ENCODE peak calls at places on chromosome 2, in ten cellular contexts. One of them, this sample, is unnamed.
A peak's percentile ranks its signal among the peaks of the same experiment; 100 is the strongest.

GRCh38 chr2:127175821-127176354 is 44.2 kb downstream of the CYP27C1 start:
- DNase-seq in keratinocyte: no peak
- DNase-seq in endodermal cell: peak; percentile 44
- DNase-seq in left ventricle myocardium inferior: no peak
- DNase-seq in A673: no peak
- DNase-seq in cardiac muscle cell: no peak
- DNase-seq in tibial nerve: peak; percentile 52
- DNase-seq in adrenal gland: no peak
- DNase-seq in upper lobe of right lung: no peak
- DNase-seq in psoas muscle: no peak
- DNase-seq in this sample: no peak

GRCh38 chr2:43657241-43657640 is 19.0 kb downstream of the C1GALT1C1L start:
- DNase-seq in keratinocyte: no peak
- DNase-seq in endodermal cell: no peak
- DNase-seq in left ventricle myocardium inferior: no peak
- DNase-seq in A673: no peak
- DNase-seq in cardiac muscle cell: no peak
- DNase-seq in tibial nerve: no peak
- DNase-seq in adrenal gland: no peak
- DNase-seq in upper lobe of right lung: no peak
- DNase-seq in psoas muscle: no peak
- DNase-seq in this sample: no peak

GRCh38 chr2:235330775-235331438 is 162.9 kb upstream of the AGAP1 start:
- DNase-seq in keratinocyte: peak; percentile 40
- DNase-seq in endodermal cell: no peak
- DNase-seq in left ventricle myocardium inferior: no peak
- DNase-seq in A673: peak; percentile 82
- DNase-seq in cardiac muscle cell: no peak
- DNase-seq in tibial nerve: no peak
- DNase-seq in adrenal gland: peak; percentile 63
- DNase-seq in upper lobe of right lung: no peak
- DNase-seq in psoas muscle: no peak
- DNase-seq in this sample: no peak

GRCh38 chr2:48952071-48952604 is 196.6 kb upstream of the LHCGR start:
- DNase-seq in keratinocyte: no peak
- DNase-seq in endodermal cell: no peak
- DNase-seq in left ventricle myocardium inferior: no peak
- DNase-seq in A673: peak; percentile 14
- DNase-seq in cardiac muscle cell: no peak
- DNase-seq in tibial nerve: no peak
- DNase-seq in adrenal gland: no peak
- DNase-seq in upper lobe of right lung: no peak
- DNase-seq in psoas muscle: no peak
- DNase-seq in this sample: no peak

GRCh38 chr2:61419129-61419528 is 51.8 kb downstream of the USP34 start:
- DNase-seq in keratinocyte: no peak
- DNase-seq in endodermal cell: no peak
- DNase-seq in left ventricle myocardium inferior: no peak
- DNase-seq in A673: no peak
- DNase-seq in cardiac muscle cell: no peak
- DNase-seq in tibial nerve: no peak
- DNase-seq in adrenal gland: no peak
- DNase-seq in upper lobe of right lung: no peak
- DNase-seq in psoas muscle: no peak
- DNase-seq in this sample: no peak

GRCh38 chr2:30446602-30447148 is 371 bp upstream of the LCLAT1 start:
- DNase-seq in keratinocyte: no peak
- DNase-seq in endodermal cell: no peak
- DNase-seq in left ventricle myocardium inferior: no peak
- DNase-seq in A673: no peak
- DNase-seq in cardiac muscle cell: no peak
- DNase-seq in tibial nerve: no peak
- DNase-seq in adrenal gland: no peak
- DNase-seq in upper lobe of right lung: no peak
- DNase-seq in psoas muscle: no peak
- DNase-seq in this sample: no peak

GRCh38 chr2:102051659-102052366 is 60.1 kb downstream of the IL1R2 start:
- DNase-seq in keratinocyte: no peak
- DNase-seq in endodermal cell: no peak
- DNase-seq in left ventricle myocardium inferior: no peak
- DNase-seq in A673: no peak
- DNase-seq in cardiac muscle cell: no peak
- DNase-seq in tibial nerve: peak; percentile 49
- DNase-seq in adrenal gland: no peak
- DNase-seq in upper lobe of right lung: no peak
- DNase-seq in psoas muscle: peak; percentile 34
- DNase-seq in this sample: no peak

GRCh38 chr2:231680284-231680991 is 27.9 kb upstream of the PTMA start:
- DNase-seq in keratinocyte: no peak
- DNase-seq in endodermal cell: peak; percentile 96
- DNase-seq in left ventricle myocardium inferior: no peak
- DNase-seq in A673: no peak
- DNase-seq in cardiac muscle cell: no peak
- DNase-seq in tibial nerve: no peak
- DNase-seq in adrenal gland: peak; percentile 23
- DNase-seq in upper lobe of right lung: peak; percentile 79
- DNase-seq in psoas muscle: peak; percentile 39
- DNase-seq in this sample: no peak

GRCh38 chr2:218896501-218897393 is 16.1 kb downstream of the WNT10A start:
- DNase-seq in keratinocyte: peak; percentile 81
- DNase-seq in endodermal cell: peak; percentile 80
- DNase-seq in left ventricle myocardium inferior: no peak
- DNase-seq in A673: peak; percentile 48
- DNase-seq in cardiac muscle cell: no peak
- DNase-seq in tibial nerve: no peak
- DNase-seq in adrenal gland: no peak
- DNase-seq in upper lobe of right lung: no peak
- DNase-seq in psoas muscle: no peak
- DNase-seq in this sample: no peak

GRCh38 chr2:23653326-23653725 is 268.3 kb downstream of the KLHL29 start:
- DNase-seq in keratinocyte: no peak
- DNase-seq in endodermal cell: no peak
- DNase-seq in left ventricle myocardium inferior: no peak
- DNase-seq in A673: no peak
- DNase-seq in cardiac muscle cell: no peak
- DNase-seq in tibial nerve: no peak
- DNase-seq in adrenal gland: peak; percentile 45
- DNase-seq in upper lobe of right lung: no peak
- DNase-seq in psoas muscle: no peak
- DNase-seq in this sample: no peak
- TF ChIP-seq CTCF in keratinocyte: no peak
- TF ChIP-seq CTCF in endodermal cell: no peak
- TF ChIP-seq CTCF in left ventricle myocardium inferior: no peak
- TF ChIP-seq CTCF in A673: no peak
- TF ChIP-seq CTCF in cardiac muscle cell: no peak
- TF ChIP-seq CTCF in tibial nerve: no peak
- TF ChIP-seq CTCF in adrenal gland: no peak
- TF ChIP-seq CTCF in upper lobe of right lung: no peak
- TF ChIP-seq CTCF in psoas muscle: no peak
- TF ChIP-seq CTCF in this sample: no peak

GRCh38 chr2:10832228-10832936 is 19.8 kb upstream of the PDIA6 start:
- DNase-seq in keratinocyte: peak; percentile 15
- DNase-seq in endodermal cell: peak; percentile 97
- DNase-seq in left ventricle myocardium inferior: peak; percentile 79
- DNase-seq in A673: peak; percentile 86
- DNase-seq in cardiac muscle cell: peak; percentile 90
- DNase-seq in tibial nerve: peak; percentile 60
- DNase-seq in adrenal gland: peak; percentile 84
- DNase-seq in upper lobe of right lung: peak; percentile 91
- DNase-seq in psoas muscle: peak; percentile 75
- DNase-seq in this sample: peak; percentile 77
- H3K27me3 ChIP-seq in keratinocyte: peaks cover 10% of the 10 kb centered on the region
- H3K27me3 ChIP-seq in endodermal cell: peaks cover 18% of the 10 kb centered on the region
- H3K27me3 ChIP-seq in left ventricle myocardium inferior: peaks cover 70% of the 10 kb centered on the region
- H3K27me3 ChIP-seq in A673: peaks cover 2% of the 10 kb centered on the region
- H3K27me3 ChIP-seq in cardiac muscle cell: peaks cover 3% of the 10 kb centered on the region
- H3K27me3 ChIP-seq in tibial nerve: peaks cover 40% of the 10 kb centered on the region
- H3K27me3 ChIP-seq in adrenal gland: peaks cover 3% of the 10 kb centered on the region
- H3K27me3 ChIP-seq in upper lobe of right lung: peaks cover 39% of the 10 kb centered on the region
- H3K27me3 ChIP-seq in psoas muscle: peaks cover 14% of the 10 kb centered on the region
- H3K27me3 ChIP-seq in this sample: peaks cover 7% of the 10 kb centered on the region

DNA sequence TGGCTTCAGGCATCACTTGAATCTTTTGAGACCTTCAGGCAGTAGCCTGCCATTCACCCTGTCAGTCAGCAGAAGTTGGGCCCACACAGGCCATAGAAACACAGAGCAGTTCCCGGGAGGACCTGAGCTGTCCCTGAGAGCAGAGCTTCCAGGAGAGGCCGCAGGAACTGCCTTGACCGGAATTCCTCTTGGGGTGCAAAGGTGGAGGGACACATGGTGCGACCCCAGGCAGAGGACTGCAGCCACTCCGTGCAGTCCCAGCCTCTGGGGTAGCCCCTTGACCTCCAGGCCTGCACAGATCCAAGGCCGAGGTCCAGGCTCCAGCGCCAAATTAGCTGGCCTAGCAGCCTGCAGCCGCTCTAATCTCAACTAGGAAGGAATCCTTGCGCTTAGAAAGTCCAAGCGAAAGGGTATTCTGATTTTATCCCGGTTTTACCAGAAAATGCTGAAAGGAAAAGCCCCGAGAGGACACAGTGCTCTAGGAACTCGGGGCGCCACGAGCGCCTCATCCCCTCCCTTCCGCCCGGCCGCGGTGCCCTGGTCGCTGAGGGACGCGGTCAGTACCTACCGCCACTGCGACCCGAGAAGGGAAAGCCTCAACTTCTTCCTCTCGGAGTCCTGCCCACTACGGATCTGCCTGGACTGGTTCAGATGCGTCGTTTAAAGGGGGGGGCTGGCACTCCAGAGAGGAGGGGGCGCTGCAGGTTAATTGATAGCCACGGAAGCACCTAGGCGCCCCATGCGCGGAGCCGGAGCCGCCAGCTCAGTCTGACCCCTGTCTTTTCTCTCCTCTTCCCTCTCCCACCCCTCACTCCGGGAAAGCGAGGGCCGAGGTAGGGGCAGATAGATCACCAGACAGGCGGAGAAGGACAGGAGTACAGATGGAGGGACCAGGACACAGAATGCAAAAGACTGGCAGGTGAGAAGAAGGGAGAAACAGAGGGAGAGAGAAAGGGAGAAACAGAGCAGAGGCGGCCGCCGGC is 5.4 kb downstream of the SIX2 start:
- DNase-seq in keratinocyte: no peak
- DNase-seq in endodermal cell: peak; percentile 71
- DNase-seq in left ventricle myocardium inferior: no peak
- DNase-seq in A673: no peak
- DNase-seq in cardiac muscle cell: peak; percentile 25
- DNase-seq in tibial nerve: no peak
- DNase-seq in adrenal gland: no peak
- DNase-seq in upper lobe of right lung: no peak
- DNase-seq in psoas muscle: no peak
- DNase-seq in this sample: no peak
- H3K4me3 ChIP-seq in keratinocyte: no peak overlapping the region
- H3K4me3 ChIP-seq in endodermal cell: peak overlapping the region; percentile 78
- H3K4me3 ChIP-seq in left ventricle myocardium inferior: peak overlapping the region; percentile 49
- H3K4me3 ChIP-seq in A673: no peak overlapping the region
- H3K4me3 ChIP-seq in cardiac muscle cell: peak overlapping the region; percentile 11
- H3K4me3 ChIP-seq in tibial nerve: no peak overlapping the region
- H3K4me3 ChIP-seq in adrenal gland: no peak overlapping the region
- H3K4me3 ChIP-seq in upper lobe of right lung: peak overlapping the region; percentile 14
- H3K4me3 ChIP-seq in psoas muscle: no peak overlapping the region
- H3K4me3 ChIP-seq in this sample: peak overlapping the region; percentile 27

GRCh38 chr2:195304310-195304709 is 352.7 kb upstream of the SLC39A10 start:
- DNase-seq in keratinocyte: no peak
- DNase-seq in endodermal cell: peak; percentile 76
- DNase-seq in left ventricle myocardium inferior: no peak
- DNase-seq in A673: peak; percentile 56
- DNase-seq in cardiac muscle cell: no peak
- DNase-seq in tibial nerve: no peak
- DNase-seq in adrenal gland: peak; percentile 25
- DNase-seq in upper lobe of right lung: no peak
- DNase-seq in psoas muscle: no peak
- DNase-seq in this sample: no peak
- TF ChIP-seq CTCF in keratinocyte: no peak
- TF ChIP-seq CTCF in endodermal cell: peak; percentile 77
- TF ChIP-seq CTCF in left ventricle myocardium inferior: no peak
- TF ChIP-seq CTCF in A673: peak; percentile 62
- TF ChIP-seq CTCF in cardiac muscle cell: no peak
- TF ChIP-seq CTCF in tibial nerve: no peak
- TF ChIP-seq CTCF in adrenal gland: no peak
- TF ChIP-seq CTCF in upper lobe of right lung: no peak
- TF ChIP-seq CTCF in psoas muscle: no peak
- TF ChIP-seq CTCF in this sample: no peak

GRCh38 chr2:19360266-19360665 is 1.8 kb upstream of the OSR1 start:
- DNase-seq in keratinocyte: no peak
- DNase-seq in endodermal cell: no peak
- DNase-seq in left ventricle myocardium inferior: no peak
- DNase-seq in A673: no peak
- DNase-seq in cardiac muscle cell: no peak
- DNase-seq in tibial nerve: no peak
- DNase-seq in adrenal gland: no peak
- DNase-seq in upper lobe of right lung: no peak
- DNase-seq in psoas muscle: no peak
- DNase-seq in this sample: no peak

GRCh38 chr2:19359021-19359357 is 566 bp upstream of the OSR1 start:
- DNase-seq in keratinocyte: no peak
- DNase-seq in endodermal cell: no peak
- DNase-seq in left ventricle myocardium inferior: no peak
- DNase-seq in A673: no peak
- DNase-seq in cardiac muscle cell: no peak
- DNase-seq in tibial nerve: no peak
- DNase-seq in adrenal gland: no peak
- DNase-seq in upper lobe of right lung: no peak
- DNase-seq in psoas muscle: no peak
- DNase-seq in this sample: no peak

GRCh38 chr2:19358242-19359020 is at the start of gene OSR1:
- DNase-seq in keratinocyte: no peak
- DNase-seq in endodermal cell: peak; percentile 91
- DNase-seq in left ventricle myocardium inferior: peak; percentile 67
- DNase-seq in A673: no peak
- DNase-seq in cardiac muscle cell: peak; percentile 84
- DNase-seq in tibial nerve: no peak
- DNase-seq in adrenal gland: peak; percentile 53
- DNase-seq in upper lobe of right lung: no peak
- DNase-seq in psoas muscle: peak; percentile 71
- DNase-seq in this sample: peak; percentile 72

GRCh38 chr2:19360881-19361321 is 2.5 kb upstream of the OSR1 start:
- DNase-seq in keratinocyte: no peak
- DNase-seq in endodermal cell: no peak
- DNase-seq in left ventricle myocardium inferior: no peak
- DNase-seq in A673: no peak
- DNase-seq in cardiac muscle cell: no peak
- DNase-seq in tibial nerve: no peak
- DNase-seq in adrenal gland: no peak
- DNase-seq in upper lobe of right lung: no peak
- DNase-seq in psoas muscle: no peak
- DNase-seq in this sample: no peak

DNA sequence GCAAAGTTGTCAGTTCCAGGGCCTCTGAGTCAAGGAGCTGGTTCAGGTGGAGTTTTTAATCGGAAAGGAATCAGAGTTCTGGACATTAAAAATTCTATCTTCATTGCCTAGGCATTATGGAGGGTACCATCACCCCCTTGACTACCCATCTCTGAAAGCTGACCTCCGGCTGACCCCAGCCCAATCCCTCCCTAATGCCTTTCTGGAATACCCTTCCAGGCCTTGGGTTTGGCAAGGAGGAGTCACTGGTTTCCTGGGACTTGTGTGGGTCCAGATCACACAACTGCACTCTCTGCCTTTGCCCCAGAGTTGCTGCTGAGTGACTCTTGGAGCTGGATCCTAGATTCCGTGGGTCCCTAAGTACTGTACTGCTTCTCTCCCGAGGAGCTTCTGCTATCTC is 1.0 kb upstream of the OSR1 start:
- DNase-seq in keratinocyte: no peak
- DNase-seq in endodermal cell: no peak
- DNase-seq in left ventricle myocardium inferior: no peak
- DNase-seq in A673: no peak
- DNase-seq in cardiac muscle cell: no peak
- DNase-seq in tibial nerve: no peak
- DNase-seq in adrenal gland: no peak
- DNase-seq in upper lobe of right lung: no peak
- DNase-seq in psoas muscle: no peak
- DNase-seq in this sample: no peak
- H3K27me3 ChIP-seq in keratinocyte: peaks cover 81% of the 10 kb centered on the region
- H3K27me3 ChIP-seq in endodermal cell: peaks cover 99% of the 10 kb centered on the region
- H3K27me3 ChIP-seq in left ventricle myocardium inferior: peaks cover 76% of the 10 kb centered on the region
- H3K27me3 ChIP-seq in A673: peaks cover 97% of the 10 kb centered on the region
- H3K27me3 ChIP-seq in cardiac muscle cell: peaks cover 95% of the 10 kb centered on the region
- H3K27me3 ChIP-seq in tibial nerve: peaks cover 93% of the 10 kb centered on the region
- H3K27me3 ChIP-seq in adrenal gland: peaks cover 49% of the 10 kb centered on the region
- H3K27me3 ChIP-seq in upper lobe of right lung: peaks cover 76% of the 10 kb centered on the region
- H3K27me3 ChIP-seq in psoas muscle: peaks cover 21% of the 10 kb centered on the region
- H3K27me3 ChIP-seq in this sample: peaks cover 54% of the 10 kb centered on the region